ENCODE peak calls at places on chromosomes 11 and 22, in ten cellular contexts. P is fibroblast of mammary gland, I is heart right ventricle, D is bronchial epithelial cell, F is H9, Z is fibroblast of villous mesenchyme, A is lung, V is dorsolateral prefrontal cortex, Y is pancreas, O is MCF 10A. W is an unnamed sample.

GRCh38 chr11:10499452-10500262 is 41.3 kb downstream of the RNF141 start:
- DNase-seq in Z (no peak), O (peak), D (no peak), P (peak), A (peak), F (no peak), V (no peak), I (no peak), Y (no peak), W (no peak)

GRCh38 chr11:87460842-87461637 is 423.3 kb downstream of the TMEM135 start:
- DNase-seq in D (no peak), O (no peak), Y (no peak), I (no peak), V (no peak), Z (no peak), A (no peak), F (no peak), P (no peak), W (no peak)

GRCh38 chr11:34356576-34356917 is 1.3 kb downstream of the ABTB2 start:
- DNase-seq in A (no peak), O (no peak), Z (peak), I (peak), D (no peak), P (peak), F (peak), V (peak), Y (no peak), W (peak)

GRCh38 chr11:73810637-73811036 is 23.0 kb downstream of the MRPL48 start:
- DNase-seq in V (no peak), P (no peak), D (no peak), Z (no peak), I (no peak), Y (no peak), O (no peak), A (no peak), F (no peak), W (no peak)

GRCh38 chr11:57567210-57567511 is 311 bp downstream of the UBE2L6 start:
- DNase-seq in F (no peak), O (peak), I (no peak), P (no peak), V (no peak), Y (no peak), Z (peak), A (no peak), D (no peak), W (peak)

GRCh38 chr11:46451759-46452158 is 60.2 kb upstream of the CHRM4 start:
- DNase-seq in Z (no peak), Y (no peak), D (no peak), V (no peak), O (no peak), I (no peak), P (no peak), F (no peak), A (no peak), W (no peak)

GRCh38 chr11:123742778-123743177 is 1.3 kb upstream of the ZNF202 start:
- DNase-seq in P (no peak), D (no peak), A (no peak), Z (no peak), Y (no peak), I (no peak), F (no peak), O (no peak), V (no peak), W (no peak)

GRCh38 chr11:126456783-126457542 is 101.5 kb downstream of the ST3GAL4 start:
- DNase-seq in A (no peak), V (no peak), F (no peak), Y (no peak), D (no peak), O (no peak), I (no peak), P (no peak), Z (no peak), W (no peak)

GRCh38 chr22:44668190-44668885 is 33.7 kb upstream of the PRR5 start:
- DNase-seq in P (no peak), D (no peak), F (peak), A (no peak), O (no peak), V (no peak), I (peak), Z (no peak), Y (no peak), W (no peak)

GRCh38 chr22:23800297-23801237 is 13.8 kb downstream of the SMARCB1 start:
- DNase-seq in D (no peak), F (no peak), V (no peak), A (no peak), I (no peak), P (no peak), Y (no peak), O (no peak), Z (no peak), W (no peak)

GRCh38 chr11:47216141-47216798 is 1.5 kb downstream of the DDB2 start:
- DNase-seq in Y (peak), A (peak), F (no peak), O (peak), D (peak), P (peak), Z (peak), V (no peak), I (peak), W (peak)

GRCh38 chr11:31141804-31142203 is 227.7 kb downstream of the DCDC1 start:
- DNase-seq in O (no peak), P (no peak), V (no peak), Z (no peak), F (no peak), A (no peak), D (no peak), I (no peak), Y (no peak), W (no peak)

GRCh38 chr11:109490953-109491733 is 69.2 kb downstream of the C11orf87 start:
- DNase-seq in D (no peak), Z (no peak), A (no peak), P (no peak), V (no peak), Y (no peak), O (no peak), F (no peak), I (no peak), W (peak)

GRCh38 chr11:8356731-8357504 is 93.2 kb upstream of the LMO1 start:
- DNase-seq in Z (peak), V (peak), P (peak), I (peak), D (no peak), A (no peak), F (no peak), Y (no peak), O (no peak), W (peak)

GRCh38 chr22:29072979-29073617 is at the start of gene KREMEN1:
- DNase-seq in Z (no peak), I (no peak), F (no peak), O (no peak), D (no peak), V (no peak), P (no peak), Y (no peak), A (no peak), W (no peak)

GRCh38 chr22:49768961-49769690 is 58.5 kb downstream of the BRD1 start:
- DNase-seq in A (no peak), O (no peak), Z (peak), F (no peak), Y (no peak), V (no peak), D (no peak), I (no peak), P (no peak), W (peak)

GRCh38 chr22:26529345-26529744 is 17.1 kb upstream of the TFIP11 start:
- DNase-seq in P (peak), Y (peak), D (peak), V (no peak), A (peak), Z (peak), F (no peak), I (no peak), O (peak), W (peak)

GRCh38 chr11:76596652-76597051 is 73.9 kb downstream of the LRRC32 start:
- DNase-seq in Y (no peak), V (no peak), O (no peak), A (peak), D (no peak), F (peak), P (no peak), Z (no peak), I (no peak), W (no peak)

GRCh38 chr11:95886462-95886861 is 37.4 kb downstream of the MTMR2 start:
- DNase-seq in D (peak), Y (no peak), P (no peak), F (no peak), V (no peak), I (no peak), Z (no peak), O (no peak), A (no peak), W (no peak)

GRCh38 chr22:42022162-42022847 is 23.7 kb downstream of the WBP2NL start:
- DNase-seq in O (no peak), I (no peak), V (no peak), Z (no peak), A (no peak), F (no peak), P (no peak), D (peak), Y (no peak), W (no peak)

GRCh38 chr11:116970485-116971292 is 127.5 kb downstream of the SIK3 start:
- DNase-seq in F (no peak), V (no peak), D (peak), Y (no peak), I (no peak), A (no peak), O (peak), Z (peak), P (peak), W (no peak)

GRCh38 chr11:119878990-119879389 is 150.0 kb upstream of the NECTIN1 start:
- DNase-seq in Y (peak), D (no peak), Z (no peak), V (peak), F (no peak), A (no peak), P (no peak), O (no peak), I (no peak), W (no peak)
- TF ChIP-seq CTCF in Y (no peak), D (peak), Z (no peak), V (peak), F (no peak), A (no peak), P (no peak), O (no peak), I (no peak), W (no peak)

GRCh38 chr11:131629925-131630324 is 259.5 kb downstream of the NTM start:
- DNase-seq in Z (no peak), P (no peak), Y (no peak), D (no peak), V (no peak), F (no peak), O (no peak), I (no peak), A (no peak), W (no peak)
- TF ChIP-seq CTCF in Z (no peak), P (no peak), Y (no peak), D (no peak), V (peak), F (peak), O (no peak), I (no peak), A (no peak), W (no peak)

GRCh38 chr11:68821670-68822069 is 20.0 kb downstream of the CPT1A start:
- DNase-seq in F (no peak), A (no peak), D (no peak), O (no peak), P (no peak), V (no peak), Z (no peak), Y (no peak), I (no peak), W (no peak)
- TF ChIP-seq CTCF in F (peak), A (no peak), D (no peak), O (no peak), P (no peak), V (no peak), Z (peak), Y (no peak), I (no peak), W (no peak)

GRCh38 chr22:32802291-32802826 is 854 bp downstream of the TIMP3 start:
- DNase-seq in F (no peak), V (no peak), O (no peak), P (peak), Y (no peak), Z (no peak), D (no peak), A (no peak), I (no peak), W (peak)
- TF ChIP-seq CTCF in F (no peak), V (no peak), O (no peak), P (no peak), Y (no peak), Z (no peak), D (no peak), A (no peak), I (no peak), W (no peak)

GRCh38 chr11:99585606-99586005 is 564.9 kb downstream of the CNTN5 start:
- DNase-seq in Z (no peak), I (no peak), V (no peak), F (no peak), D (no peak), P (no peak), A (no peak), O (no peak), Y (no peak), W (no peak)
- TF ChIP-seq CTCF in Z (no peak), I (no peak), V (no peak), F (no peak), D (no peak), P (no peak), A (no peak), O (no peak), Y (no peak), W (no peak)

GRCh38 chr11:135037828-135038227 is 625.8 kb upstream of the B3GAT1 start:
- DNase-seq in P (no peak), A (no peak), I (no peak), F (no peak), Y (no peak), V (no peak), Z (no peak), D (no peak), O (no peak), W (no peak)

GRCh38 chr11:135036488-135037297 is 624.7 kb upstream of the B3GAT1 start:
- DNase-seq in V (no peak), I (no peak), F (no peak), Z (no peak), P (no peak), Y (no peak), A (no peak), D (no peak), O (no peak), W (no peak)

GRCh38 chr11:135035282-135035681 is 623.2 kb upstream of the B3GAT1 start:
- DNase-seq in O (no peak), Z (no peak), I (no peak), V (no peak), P (no peak), F (no peak), D (no peak), A (no peak), Y (no peak), W (no peak)

DNA sequence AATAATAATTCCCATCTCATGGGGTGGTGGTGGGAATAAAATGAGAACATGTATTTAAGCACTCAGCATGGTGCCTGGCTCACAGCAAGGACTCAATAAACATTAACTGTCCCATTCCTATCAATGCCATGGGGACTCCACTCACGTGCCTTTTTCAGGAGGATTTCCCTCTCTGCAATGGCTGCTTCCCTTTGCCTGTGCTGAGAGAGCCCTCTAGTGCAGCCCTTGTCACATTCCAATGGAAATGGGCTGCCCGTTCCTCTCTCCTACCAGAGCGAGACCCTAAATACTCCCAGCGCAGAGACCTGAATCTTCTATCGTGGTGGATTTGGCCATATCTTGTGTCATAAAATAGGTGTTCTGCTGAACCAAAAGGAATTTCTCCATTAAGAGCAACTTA is 621.5 kb upstream of the B3GAT1 start:
- DNase-seq in V (peak), Z (no peak), D (no peak), F (peak), P (no peak), O (peak), A (no peak), I (no peak), Y (no peak), W (no peak)
- TF ChIP-seq CTCF in V (peak), Z (no peak), D (no peak), F (peak), P (no peak), O (no peak), A (no peak), I (no peak), Y (no peak), W (no peak)

GRCh38 chr11:74820763-74821162 is 72.1 kb downstream of the RNF169 start:
- DNase-seq in V (no peak), O (peak), Z (peak), P (peak), I (no peak), F (no peak), D (peak), Y (no peak), A (no peak), W (peak)

GRCh38 chr11:74822187-74822586 is 73.5 kb downstream of the RNF169 start:
- DNase-seq in F (no peak), I (no peak), D (no peak), O (no peak), V (peak), Y (no peak), P (peak), A (no peak), Z (peak), W (peak)

GRCh38 chr11:74816664-74817063 is 68.0 kb downstream of the RNF169 start:
- DNase-seq in V (no peak), F (no peak), D (no peak), O (no peak), A (no peak), P (no peak), Z (no peak), Y (no peak), I (no peak), W (no peak)

GRCh38 chr11:74818283-74818946 is 69.8 kb downstream of the RNF169 start:
- DNase-seq in I (no peak), O (no peak), Y (no peak), Z (peak), P (no peak), V (no peak), D (no peak), A (no peak), F (no peak), W (no peak)

DNA sequence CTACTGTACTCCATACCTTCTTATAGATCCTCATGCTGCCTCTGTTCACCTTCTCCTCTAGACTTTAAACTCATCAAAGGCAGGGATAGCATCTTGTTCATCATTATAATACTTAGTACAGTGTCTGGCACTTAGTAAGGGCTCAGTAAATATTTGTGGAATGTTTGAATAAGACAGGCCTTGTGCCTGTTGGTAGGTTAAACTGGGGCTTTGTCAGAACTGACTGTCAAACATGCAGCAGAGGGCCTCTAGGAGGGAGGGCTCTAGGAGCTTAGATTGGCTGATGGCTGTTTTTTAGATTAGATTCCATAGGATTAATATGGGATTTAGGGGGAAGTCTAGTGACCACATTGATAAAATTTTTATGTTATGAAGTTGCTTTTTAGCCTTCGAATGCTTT is 70.8 kb downstream of the RNF169 start:
- DNase-seq in Y (no peak), F (no peak), O (no peak), D (no peak), V (no peak), P (no peak), I (no peak), A (no peak), Z (peak), W (peak)
- TF ChIP-seq CTCF in Y (no peak), F (no peak), O (no peak), D (no peak), V (no peak), P (no peak), I (no peak), A (no peak), Z (no peak), W (no peak)

DNA sequence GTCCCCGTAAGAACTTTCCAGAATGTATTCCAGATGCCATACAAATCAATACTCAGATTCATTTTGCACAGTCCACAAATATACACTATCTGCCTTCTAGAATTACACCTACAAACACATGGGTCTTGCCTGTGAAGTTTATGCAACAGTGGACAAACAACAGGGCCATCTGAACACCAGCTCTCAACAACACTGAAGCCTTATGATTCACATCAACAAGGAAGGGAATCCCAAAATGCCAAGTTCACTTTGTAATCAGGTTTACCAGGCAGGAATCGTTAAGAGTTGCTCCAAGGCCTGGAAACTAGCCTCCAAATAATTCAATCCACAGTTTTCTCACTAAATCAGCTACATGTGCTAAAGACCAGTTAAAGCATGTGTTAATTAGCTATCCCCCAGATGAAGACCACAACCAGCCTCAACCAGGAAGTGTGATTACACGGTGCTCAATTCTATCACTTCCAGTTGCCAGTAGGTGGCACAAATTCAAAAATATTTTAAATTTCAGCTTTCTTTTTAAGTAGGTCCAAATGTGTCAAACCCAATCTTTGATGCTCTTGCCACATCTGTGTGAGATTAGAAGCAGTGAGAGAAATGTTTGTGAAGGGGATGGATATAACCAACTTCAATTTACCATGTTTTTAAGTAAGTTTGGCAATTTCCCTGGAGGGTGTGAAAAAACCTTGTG is 139.1 kb upstream of the BDNF start:
- DNase-seq in D (peak), Y (no peak), V (no peak), A (no peak), O (peak), F (no peak), I (no peak), P (peak), Z (peak), W (peak)
- TF ChIP-seq CTCF in D (peak), Y (peak), V (no peak), A (no peak), O (peak), F (peak), I (peak), P (peak), Z (peak), W (peak)

DNA sequence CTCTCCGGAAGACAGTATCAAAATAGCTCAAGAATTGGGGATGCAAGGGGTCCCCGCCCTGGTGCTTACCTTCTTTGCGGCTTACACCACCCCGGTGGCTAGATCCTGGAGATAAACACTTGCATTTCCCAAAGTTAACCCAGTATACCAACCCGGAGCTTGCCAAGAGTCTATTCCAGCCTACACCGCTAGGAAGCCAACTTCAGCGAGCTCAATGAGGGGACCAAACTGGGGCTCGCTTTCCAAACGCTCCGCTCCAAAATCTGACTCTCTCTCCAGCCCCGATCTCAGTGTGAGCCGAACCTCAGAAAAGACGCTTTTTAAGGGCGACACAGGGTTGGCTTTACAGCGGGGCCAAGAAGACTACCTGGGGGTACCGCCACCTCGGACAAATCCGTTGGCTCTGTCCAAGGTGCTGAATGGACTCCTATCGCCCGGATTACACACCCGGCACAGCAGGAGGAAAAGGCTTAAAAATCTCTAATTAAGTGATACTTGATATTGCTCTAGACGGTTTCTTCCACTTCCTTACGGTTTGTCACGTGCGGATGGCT is 20.1 kb upstream of the BDNF start:
- DNase-seq in I (no peak), F (peak), A (no peak), D (peak), O (peak), V (no peak), Y (peak), Z (peak), P (peak), W (peak)
- TF ChIP-seq CTCF in I (no peak), F (peak), A (no peak), D (peak), O (no peak), V (no peak), Y (no peak), Z (peak), P (peak), W (peak)

W was measured in cardiac fibroblast.